ENCODE peak calls at places on chromosomes 4 and X, in eight cellular contexts. R is HCT116, G is fibroblast of mammary gland, T is MCF 10A, L is fibroblast of pulmonary artery, D is Caco-2, M is Calu3, I is mucosa of descending colon. K is an unnamed sample.

GRCh38 chrX:77447339-77448149 is at the start of gene FGF16:
- DNase-seq in R (no peak), G (peak; percentile 10), T (no peak), L (no peak), D (no peak), M (no peak), I (no peak), K (peak; percentile 6)

GRCh38 chr4:183760326-183760725 is 101.2 kb downstream of the TRAPPC11 start:
- DNase-seq in R (no peak), G (no peak), T (no peak), L (no peak), D (no peak), M (no peak), I (peak; percentile 65), K (no peak)

GRCh38 chrX:42027367-42028025 is 104.1 kb upstream of the CASK start:
- DNase-seq in R (no peak), G (no peak), T (no peak), L (no peak), D (no peak), M (no peak), I (peak; percentile 11), K (peak; percentile 15)

GRCh38 chrX:125170459-125170858 is 149.2 kb upstream of the TEX13C start:
- DNase-seq in R (no peak), G (no peak), T (no peak), L (no peak), D (no peak), M (no peak), I (no peak), K (no peak)

GRCh38 chr4:76596713-76597112 is 161.7 kb downstream of the SHROOM3 start:
- DNase-seq in R (no peak), G (no peak), T (no peak), L (no peak), D (no peak), M (no peak), I (no peak), K (no peak)

GRCh38 chrX:19791562-19791961 is 95.8 kb downstream of the SH3KBP1 start:
- DNase-seq in R (no peak), G (peak; percentile 59), T (peak; percentile 51), L (peak; percentile 47), D (no peak), M (no peak), I (no peak), K (peak; percentile 77)

GRCh38 chr4:108359936-108360681 is 191.4 kb upstream of the LEF1 start:
- DNase-seq in R (no peak), G (no peak), T (no peak), L (no peak), D (peak; percentile 42), M (no peak), I (no peak), K (no peak)

GRCh38 chrX:34653811-34654210 is 3.3 kb downstream of the TMEM47 start:
- DNase-seq in R (no peak), G (no peak), T (no peak), L (peak; percentile 12), D (no peak), M (no peak), I (no peak), K (no peak)

GRCh38 chr4:69684821-69685220 is 31.8 kb upstream of the UGT2A1 start:
- DNase-seq in R (no peak), G (no peak), T (no peak), L (no peak), D (no peak), M (no peak), I (no peak), K (no peak)

GRCh38 chr4:47334597-47335185 is 128.8 kb downstream of the COMMD8 start:
- DNase-seq in R (no peak), G (no peak), T (peak; percentile 46), L (peak; percentile 6), D (no peak), M (no peak), I (no peak), K (no peak)

GRCh38 chr4:88743696-88744095 is 46.1 kb upstream of the NAP1L5 start:
- DNase-seq in R (no peak), G (peak; percentile 41), T (no peak), L (peak; percentile 66), D (no peak), M (no peak), I (no peak), K (no peak)

GRCh38 chr4:60463846-60464502 is 736.2 kb upstream of the ADGRL3 start:
- DNase-seq in R (no peak), G (no peak), T (peak; percentile 51), L (no peak), D (no peak), M (no peak), I (no peak), K (no peak)

GRCh38 chr4:26871611-26872010 is 11.0 kb downstream of the STIM2 start:
- DNase-seq in R (no peak), G (no peak), T (peak; percentile 70), L (peak; percentile 60), D (no peak), M (no peak), I (no peak), K (no peak)

GRCh38 chr4:133464311-133464710 is 315.2 kb downstream of the PCDH10 start:
- DNase-seq in R (no peak), G (no peak), T (no peak), L (peak; percentile 5), D (no peak), M (no peak), I (no peak), K (no peak)

GRCh38 chrX:23788521-23788920 is 5.5 kb downstream of the SAT1 start:
- DNase-seq in R (no peak), G (no peak), T (no peak), L (no peak), D (no peak), M (no peak), I (no peak), K (no peak)

GRCh38 chr4:59537231-59537886 is 1662.8 kb upstream of the ADGRL3 start:
- DNase-seq in R (no peak), G (no peak), T (peak; percentile 26), L (no peak), D (no peak), M (no peak), I (no peak), K (peak; percentile 9)

GRCh38 chrX:106726485-106727437 is at the start of gene RNF128:
- DNase-seq in R (peak; percentile 70), G (peak; percentile 23), T (peak; percentile 51), L (peak; percentile 30), D (peak; percentile 84), M (peak; percentile 79), I (peak; percentile 76), K (no peak)

DNA sequence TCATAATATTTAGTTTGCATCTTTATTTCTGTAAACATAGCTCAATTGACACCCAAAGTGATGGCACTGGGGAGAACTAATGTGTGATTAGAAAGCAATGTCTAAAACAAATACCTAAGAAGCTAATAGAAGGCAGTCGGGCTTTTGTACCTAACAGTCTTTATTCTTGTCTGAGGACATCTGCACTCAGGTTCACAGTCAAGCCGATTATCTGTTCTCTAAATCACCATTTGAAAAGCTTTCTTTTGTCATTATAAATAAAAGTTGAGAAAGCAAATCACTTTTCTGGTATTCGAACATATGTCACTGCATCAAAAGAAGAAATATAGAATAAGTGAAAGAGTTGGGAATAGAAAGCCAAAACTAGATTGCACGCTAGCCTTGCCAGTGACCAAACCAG is 2037.9 kb upstream of the TENM3 start:
- DNase-seq in R (no peak), G (no peak), T (no peak), L (no peak), D (no peak), M (no peak), I (no peak), K (no peak)
- TF ChIP-seq CTCF in R (no peak), G (no peak), T (no peak), L (no peak), D (no peak), M (no peak), I (no peak), K (no peak)

GRCh38 chrX:53047228-53047627 is 1.4 kb upstream of the GPR173 start:
- DNase-seq in R (no peak), G (peak; percentile 9), T (peak; percentile 2), L (peak; percentile 16), D (no peak), M (no peak), I (no peak), K (no peak)
- TF ChIP-seq CTCF in R (peak; percentile 2), G (peak; percentile 36), T (peak; percentile 11), L (peak; percentile 27), D (peak; percentile 34), M (no peak), I (no peak), K (no peak)

DNA sequence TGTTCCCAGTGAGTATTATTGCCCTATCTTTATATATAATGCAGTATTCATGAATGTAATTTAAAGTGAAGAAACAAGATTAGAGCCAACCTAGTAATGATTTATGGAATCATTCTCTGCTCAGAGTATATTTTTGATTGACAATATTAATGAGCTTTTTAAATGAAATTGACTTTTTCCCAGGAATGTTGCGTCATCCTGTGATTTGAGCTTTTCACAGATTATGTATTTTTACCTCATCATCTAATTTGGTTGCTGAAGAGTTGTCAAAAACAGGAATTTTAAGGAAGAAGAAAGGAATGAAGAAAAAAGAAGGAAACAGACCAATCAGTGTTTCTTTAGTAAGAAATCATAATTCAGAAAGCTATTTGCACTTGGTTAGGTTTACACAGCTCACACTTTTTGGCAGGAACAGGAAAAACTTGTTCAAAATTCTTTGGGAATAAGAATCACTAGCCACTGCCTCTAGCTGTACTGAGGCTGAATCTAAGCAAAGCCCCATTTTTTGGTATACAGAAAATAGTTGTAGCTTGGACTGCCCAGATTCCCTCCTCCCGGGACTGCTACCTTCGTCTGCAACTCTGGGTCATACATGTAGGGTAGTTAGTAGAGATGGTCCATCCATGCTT is 27.3 kb downstream of the EXOC1 start:
- DNase-seq in R (no peak), G (no peak), T (no peak), L (no peak), D (no peak), M (no peak), I (no peak), K (no peak)
- TF ChIP-seq CTCF in R (no peak), G (no peak), T (no peak), L (no peak), D (no peak), M (no peak), I (no peak), K (no peak)

GRCh38 chr4:37781134-37781455 is 45.4 kb upstream of the PGM2 start:
- DNase-seq in R (no peak), G (no peak), T (no peak), L (no peak), D (no peak), M (no peak), I (no peak), K (no peak)
- TF ChIP-seq CTCF in R (no peak), G (no peak), T (no peak), L (no peak), D (no peak), M (no peak), I (no peak), K (no peak)

GRCh38 chr4:56435001-56435747 is at the start of gene PPAT:
- DNase-seq in R (peak; percentile 94), G (peak; percentile 95), T (peak; percentile 98), L (peak; percentile 98), D (peak; percentile 98), M (peak; percentile 96), I (peak; percentile 99), K (peak; percentile 99)
- TF ChIP-seq CTCF in R (no peak), G (no peak), T (no peak), L (peak; percentile 13), D (no peak), M (no peak), I (peak; percentile 58), K (peak; percentile 2)

GRCh38 chr4:8189551-8190466 is 9.3 kb upstream of the SH3TC1 start:
- DNase-seq in R (no peak), G (no peak), T (no peak), L (no peak), D (no peak), M (no peak), I (no peak), K (peak; percentile 15)
- TF ChIP-seq CTCF in R (no peak), G (no peak), T (no peak), L (no peak), D (no peak), M (no peak), I (no peak), K (no peak)

K was measured in GM12865.